ENCODE peak calls at places on chromosomes 6 and 20, in five cellular contexts. B, N, P, M and F are unnamed samples.

GRCh38 chr20:36193937-36194712 is 39.6 kb downstream of the EPB41L1 start:
- DNase-seq in P (no peak), B (no peak), M (no peak), N (no peak), F (no peak)

GRCh38 chr20:60782959-60783625 is 469.0 kb upstream of the CDH4 start:
- DNase-seq in N (no peak), P (no peak), M (no peak), B (no peak), F (no peak)

GRCh38 chr20:32495949-32496348 is 89.2 kb downstream of the NOL4L start:
- DNase-seq in M (no peak), P (no peak), N (no peak), B (no peak), F (no peak)

GRCh38 chr6:43838276-43839036 is 68.4 kb downstream of the VEGFA start:
- DNase-seq in P (no peak), N (peak), M (peak), B (peak), F (peak)

GRCh38 chr20:607476-607875 is 2.6 kb downstream of the TCF15 start:
- DNase-seq in M (no peak), N (no peak), B (no peak), P (no peak), F (no peak)

GRCh38 chr20:19690462-19690861 is 67.6 kb upstream of the RIN2 start:
- DNase-seq in B (no peak), N (no peak), M (no peak), P (no peak), F (no peak)

GRCh38 chr20:32991386-32991785 is 12.8 kb downstream of the SUN5 start:
- DNase-seq in P (no peak), B (no peak), M (no peak), N (no peak), F (no peak)

GRCh38 chr6:111113731-111114438 is 26.6 kb downstream of the SLC16A10 start:
- DNase-seq in P (no peak), M (no peak), N (no peak), B (peak), F (peak)

GRCh38 chr6:90765895-90766294 is 179.0 kb upstream of the MAP3K7 start:
- DNase-seq in P (no peak), M (no peak), N (no peak), B (no peak), F (no peak)

GRCh38 chr20:63544958-63545516 is 2.5 kb downstream of the SRMS start:
- DNase-seq in M (no peak), N (no peak), P (no peak), B (peak), F (no peak)

GRCh38 chr6:44201200-44201599 is 15.5 kb upstream of the MYMX start:
- DNase-seq in B (no peak), P (no peak), N (no peak), M (no peak), F (no peak)

GRCh38 chr6:70396796-70397729 is 16.2 kb upstream of the FAM135A start:
- DNase-seq in N (no peak), B (no peak), P (no peak), M (no peak), F (peak)

GRCh38 chr6:25369450-25370086 is 90.4 kb downstream of the CARMIL1 start:
- DNase-seq in M (peak), N (no peak), P (no peak), B (no peak), F (no peak)

GRCh38 chr6:170454512-170455285 is 98.4 kb downstream of the PSMB1 start:
- DNase-seq in B (no peak), N (no peak), M (no peak), P (no peak), F (peak)

GRCh38 chr6:3195695-3196497 is 31.6 kb downstream of the TUBB2B start:
- DNase-seq in P (no peak), M (peak), N (no peak), B (peak), F (peak)

GRCh38 chr6:69696273-69696672 is 100.5 kb downstream of the LMBRD1 start:
- DNase-seq in B (no peak), N (no peak), P (no peak), M (no peak), F (no peak)

GRCh38 chr20:34062651-34063482 is 49.2 kb downstream of the EIF2S2 start:
- DNase-seq in B (no peak), N (no peak), M (no peak), P (no peak), F (no peak)

GRCh38 chr6:131694832-131695426 is 6.3 kb downstream of the OR2A4 start:
- DNase-seq in N (peak), M (peak), P (no peak), B (peak), F (peak)

GRCh38 chr6:107121964-107122495 is 6.7 kb upstream of the BEND3 start:
- DNase-seq in P (no peak), B (no peak), N (no peak), M (no peak), F (no peak)

GRCh38 chr6:41051873-41052272 is 1.1 kb upstream of the APOBEC2 start:
- DNase-seq in P (no peak), B (no peak), N (no peak), M (no peak), F (peak)

GRCh38 chr6:32819729-32820128 is 2.9 kb upstream of the HLA-DOB start:
- DNase-seq in B (peak), P (no peak), M (no peak), N (no peak), F (peak)

GRCh38 chr6:129340983-129341382 is 369.0 kb downstream of the ARHGAP18 start:
- DNase-seq in P (no peak), N (peak), B (peak), M (no peak), F (no peak)

GRCh38 chr20:63051911-63052310 is 45.1 kb upstream of the BHLHE23 start:
- DNase-seq in P (no peak), M (no peak), B (no peak), N (no peak), F (no peak)

GRCh38 chr20:36045373-36045714 is 77.0 kb downstream of the CNBD2 start:
- DNase-seq in B (no peak), N (no peak), P (no peak), M (no peak), F (no peak)

GRCh38 chr20:17749979-17750721 is 50.4 kb downstream of the BANF2 start:
- DNase-seq in P (no peak), M (peak), N (peak), B (no peak), F (no peak)

GRCh38 chr6:37763413-37763812 is 56.1 kb upstream of the ZFAND3 start:
- DNase-seq in N (no peak), M (no peak), P (no peak), B (no peak), F (no peak)

GRCh38 chr6:36917541-36918193 is 31.9 kb downstream of the C6orf89 start:
- DNase-seq in N (no peak), B (no peak), P (no peak), M (no peak), F (no peak)

GRCh38 chr20:36481380-36482043 is 59.8 kb upstream of the MYL9 start:
- DNase-seq in M (no peak), P (no peak), N (no peak), B (no peak), F (no peak)

GRCh38 chr6:52650946-52651345 is 20.0 kb upstream of the TMEM14A start:
- DNase-seq in B (no peak), M (no peak), N (no peak), P (no peak), F (peak)

GRCh38 chr6:43907789-43908472 is 137.9 kb downstream of the VEGFA start:
- DNase-seq in N (no peak), P (no peak), M (no peak), B (no peak), F (no peak)

GRCh38 chr6:14612016-14612415 is 494.4 kb downstream of the CD83 start:
- DNase-seq in B (no peak), M (no peak), N (no peak), P (no peak), F (no peak)

GRCh38 chr6:134002821-134003220 is 49.6 kb downstream of the SLC2A12 start:
- DNase-seq in B (no peak), M (no peak), P (no peak), N (no peak), F (peak)

GRCh38 chr6:132813173-132813856 is 1.1 kb upstream of the RPS12 start:
- DNase-seq in B (peak), N (peak), M (peak), P (no peak), F (peak)

GRCh38 chr6:8939615-8940014 is 504.3 kb upstream of the SLC35B3 start:
- DNase-seq in M (peak), P (no peak), N (no peak), B (peak), F (peak)

GRCh38 chr6:87407531-87407895 is 259 bp upstream of the CFAP206 start:
- DNase-seq in P (no peak), B (no peak), M (no peak), N (peak), F (no peak)

GRCh38 chr6:105757512-105758200 is 328.5 kb upstream of the PRDM1 start:
- DNase-seq in M (peak), P (peak), N (no peak), B (no peak), F (no peak)

GRCh38 chr6:44925100-44925739 is 402.9 kb upstream of the RUNX2 start:
- DNase-seq in N (peak), M (peak), B (peak), P (peak), F (peak)

GRCh38 chr6:90461367-90461766 is 125.5 kb downstream of the MAP3K7 start:
- DNase-seq in N (no peak), M (no peak), P (no peak), B (no peak), F (no peak)

GRCh38 chr6:118787746-118788419 is 106.1 kb upstream of the ASF1A start:
- DNase-seq in P (no peak), B (no peak), M (no peak), N (peak), F (no peak)

GRCh38 chr6:121482004-121482693 is 46.7 kb downstream of the GJA1 start:
- DNase-seq in B (peak), N (peak), P (no peak), M (no peak), F (no peak)
- TF ChIP-seq MAX in B (no peak), N (no peak), P (no peak), M (no peak), F (no peak)

GRCh38 chr20:56631318-56631989 is 2.3 kb downstream of the TFAP2C start:
- DNase-seq in M (no peak), P (no peak), B (no peak), N (no peak), F (no peak)

GRCh38 chr20:56629464-56630085 is 469 bp downstream of the TFAP2C start:
- DNase-seq in P (no peak), B (no peak), M (no peak), N (no peak), F (no peak)

GRCh38 chr20:56630506-56631317 is 1.6 kb downstream of the TFAP2C start:
- DNase-seq in N (no peak), M (no peak), P (no peak), B (peak), F (no peak)

GRCh38 chr20:56628873-56629463 is at the start of gene TFAP2C:
- DNase-seq in B (peak), P (no peak), N (no peak), M (no peak), F (peak)

DNA sequence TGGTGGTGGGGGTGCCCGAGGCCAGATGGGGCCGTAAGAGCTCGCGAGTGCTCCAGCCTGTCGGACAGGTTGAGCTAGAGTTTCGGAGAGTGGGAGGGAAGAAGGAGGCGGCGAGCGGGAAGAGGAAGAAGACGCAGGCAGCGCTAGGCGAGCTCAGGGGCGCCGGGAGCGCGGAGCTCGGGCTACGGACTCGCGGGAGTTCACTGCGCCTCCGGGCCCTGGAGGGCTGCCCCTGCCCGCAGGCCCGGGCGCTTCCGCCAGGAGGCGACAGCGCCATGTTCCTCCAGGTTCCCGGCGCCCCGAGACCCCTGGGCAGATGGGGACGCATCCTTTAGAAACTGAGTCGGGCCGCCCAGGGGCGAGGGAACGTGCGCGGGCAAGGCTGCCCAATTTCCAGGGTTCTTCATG is 984 bp downstream of the TFAP2C start:
- DNase-seq in M (no peak), B (peak), N (no peak), P (no peak), F (peak)
- TF ChIP-seq CTCF in M (peak), B (peak), N (peak), P (peak), F (peak)

GRCh38 chr6:48714286-48715049 is 603.5 kb upstream of the PTCHD4 start:
- DNase-seq in P (no peak), B (no peak), N (no peak), M (no peak), F (no peak)
- TF ChIP-seq MYC in P (no peak), B (no peak), N (no peak), M (no peak), F (no peak)

DNA sequence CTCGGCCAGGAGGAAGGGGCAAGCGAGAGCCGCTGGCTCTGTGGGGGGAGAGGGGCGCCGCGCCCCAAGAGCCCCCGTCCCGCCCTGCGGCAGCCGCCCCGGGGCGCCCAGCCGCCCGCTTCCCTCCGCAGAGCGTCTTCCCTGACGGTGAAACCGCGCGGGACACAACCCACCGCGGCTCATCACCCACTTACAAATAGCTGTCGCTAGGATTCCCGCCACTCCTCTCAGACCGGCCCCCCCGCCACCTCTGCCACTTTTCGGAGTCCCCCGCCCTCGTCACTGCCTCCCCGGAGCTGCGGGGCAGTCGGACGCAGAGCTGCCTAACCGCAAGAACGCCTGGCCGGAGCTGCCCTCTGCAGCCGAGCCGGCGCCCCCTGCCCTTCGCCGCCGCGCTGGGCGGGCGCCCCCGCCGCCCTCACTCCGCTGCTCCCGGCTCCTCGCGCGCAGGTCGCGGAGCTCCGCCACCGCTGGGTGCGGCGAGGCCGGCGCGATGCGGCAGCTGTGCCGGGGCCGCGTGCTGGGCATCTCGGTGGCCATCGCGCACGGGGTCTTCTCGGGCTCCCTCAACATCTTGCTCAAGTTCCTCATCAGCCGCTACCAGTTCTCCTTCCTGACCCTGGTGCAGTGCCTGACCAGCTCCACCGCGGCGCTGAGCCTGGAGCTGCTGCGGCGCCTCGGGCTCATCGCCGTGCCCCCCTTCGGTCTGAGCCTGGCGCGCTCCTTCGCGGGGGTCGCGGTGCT is at the start of gene SLC35D3:
- DNase-seq in M (no peak), N (peak), P (no peak), B (peak), F (peak)
- TF ChIP-seq MAX in M (no peak), N (no peak), P (no peak), B (no peak), F (no peak)

GRCh38 chr6:33949111-33949510 is 145.3 kb upstream of the MLN start:
- DNase-seq in M (no peak), N (no peak), P (no peak), B (no peak), F (no peak)
- TF ChIP-seq CTCF in M (no peak), N (no peak), P (no peak), B (no peak), F (no peak)